ENCODE peak calls at places on chromosomes 5 and 9, in four cellular contexts. One of them, this sample, is unnamed.

GRCh38 chr9:107158321-107158720 is 124.8 kb upstream of the RAD23B start:
- DNase-seq in hepatocyte: peak; percentile 56
- DNase-seq in HCT116: peak; percentile 51
- DNase-seq in A549: peak; percentile 40
- DNase-seq in this sample: peak; percentile 16

GRCh38 chr9:92489209-92489608 is 6.9 kb upstream of the ASPN start:
- DNase-seq in hepatocyte: no peak
- DNase-seq in HCT116: no peak
- DNase-seq in A549: no peak
- DNase-seq in this sample: no peak

GRCh38 chr5:169350016-169350415 is 49.1 kb upstream of the SLIT3 start:
- DNase-seq in hepatocyte: peak; percentile 44
- DNase-seq in HCT116: no peak
- DNase-seq in A549: peak; percentile 79
- DNase-seq in this sample: peak; percentile 82

GRCh38 chr5:43711496-43711895 is 108.5 kb downstream of the NNT start:
- DNase-seq in hepatocyte: no peak
- DNase-seq in HCT116: peak; percentile 4
- DNase-seq in A549: no peak
- DNase-seq in this sample: peak; percentile 5

GRCh38 chr9:131562032-131562959 is 17.0 kb downstream of the PRRT1B start:
- DNase-seq in hepatocyte: no peak
- DNase-seq in HCT116: no peak
- DNase-seq in A549: no peak
- DNase-seq in this sample: peak; percentile 66

GRCh38 chr5:55416306-55416705 is 108.5 kb downstream of the MTREX start:
- DNase-seq in hepatocyte: no peak
- DNase-seq in HCT116: no peak
- DNase-seq in A549: no peak
- DNase-seq in this sample: peak; percentile 14

GRCh38 chr5:42531611-42532010 is 108.4 kb downstream of the GHR start:
- DNase-seq in hepatocyte: no peak
- DNase-seq in HCT116: no peak
- DNase-seq in A549: no peak
- DNase-seq in this sample: peak; percentile 78

GRCh38 chr5:96530901-96531300 is 97.9 kb upstream of the PCSK1 start:
- DNase-seq in hepatocyte: no peak
- DNase-seq in HCT116: no peak
- DNase-seq in A549: no peak
- DNase-seq in this sample: no peak

GRCh38 chr5:146463446-146463845 is 16.3 kb downstream of the TCERG1 start:
- DNase-seq in hepatocyte: no peak
- DNase-seq in HCT116: no peak
- DNase-seq in A549: no peak
- DNase-seq in this sample: no peak

GRCh38 chr9:93651521-93651950 is 75.2 kb downstream of the PHF2 start:
- DNase-seq in hepatocyte: no peak
- DNase-seq in HCT116: no peak
- DNase-seq in A549: no peak
- DNase-seq in this sample: no peak

GRCh38 chr9:136726118-136726517 is 13.7 kb downstream of the DIPK1B start:
- DNase-seq in hepatocyte: no peak
- DNase-seq in HCT116: no peak
- DNase-seq in A549: no peak
- DNase-seq in this sample: no peak

GRCh38 chr9:137784641-137785513 is 92.7 kb upstream of the CACNA1B start:
- DNase-seq in hepatocyte: no peak
- DNase-seq in HCT116: no peak
- DNase-seq in A549: no peak
- DNase-seq in this sample: no peak

GRCh38 chr5:56580864-56581263 is 234.5 kb upstream of the MAP3K1 start:
- DNase-seq in hepatocyte: no peak
- DNase-seq in HCT116: no peak
- DNase-seq in A549: no peak
- DNase-seq in this sample: no peak

GRCh38 chr9:16442622-16443021 is 427.8 kb downstream of the BNC2 start:
- DNase-seq in hepatocyte: peak; percentile 27
- DNase-seq in HCT116: no peak
- DNase-seq in A549: peak; percentile 23
- DNase-seq in this sample: peak; percentile 71

GRCh38 chr5:31364881-31365636 is 166.8 kb downstream of the DROSHA start:
- DNase-seq in hepatocyte: no peak
- DNase-seq in HCT116: no peak
- DNase-seq in A549: no peak
- DNase-seq in this sample: no peak

GRCh38 chr5:157548513-157549282 is 26.9 kb downstream of the ADAM19 start:
- DNase-seq in hepatocyte: no peak
- DNase-seq in HCT116: no peak
- DNase-seq in A549: no peak
- DNase-seq in this sample: peak; percentile 70

GRCh38 chr9:87713278-87713989 is 12.5 kb upstream of the CTSL start:
- DNase-seq in hepatocyte: peak; percentile 78
- DNase-seq in HCT116: peak; percentile 76
- DNase-seq in A549: peak; percentile 89
- DNase-seq in this sample: peak; percentile 92

GRCh38 chr9:130331573-130331972 is 66.0 kb downstream of the HMCN2 start:
- DNase-seq in hepatocyte: peak; percentile 47
- DNase-seq in HCT116: no peak
- DNase-seq in A549: no peak
- DNase-seq in this sample: peak; percentile 28

GRCh38 chr9:104915049-104915448 is 12.9 kb downstream of the ABCA1 start:
- DNase-seq in hepatocyte: no peak
- DNase-seq in HCT116: no peak
- DNase-seq in A549: no peak
- DNase-seq in this sample: no peak

GRCh38 chr9:126248680-126249079 is 77.9 kb upstream of the MVB12B start:
- DNase-seq in hepatocyte: no peak
- DNase-seq in HCT116: no peak
- DNase-seq in A549: no peak
- DNase-seq in this sample: peak; percentile 91

DNA sequence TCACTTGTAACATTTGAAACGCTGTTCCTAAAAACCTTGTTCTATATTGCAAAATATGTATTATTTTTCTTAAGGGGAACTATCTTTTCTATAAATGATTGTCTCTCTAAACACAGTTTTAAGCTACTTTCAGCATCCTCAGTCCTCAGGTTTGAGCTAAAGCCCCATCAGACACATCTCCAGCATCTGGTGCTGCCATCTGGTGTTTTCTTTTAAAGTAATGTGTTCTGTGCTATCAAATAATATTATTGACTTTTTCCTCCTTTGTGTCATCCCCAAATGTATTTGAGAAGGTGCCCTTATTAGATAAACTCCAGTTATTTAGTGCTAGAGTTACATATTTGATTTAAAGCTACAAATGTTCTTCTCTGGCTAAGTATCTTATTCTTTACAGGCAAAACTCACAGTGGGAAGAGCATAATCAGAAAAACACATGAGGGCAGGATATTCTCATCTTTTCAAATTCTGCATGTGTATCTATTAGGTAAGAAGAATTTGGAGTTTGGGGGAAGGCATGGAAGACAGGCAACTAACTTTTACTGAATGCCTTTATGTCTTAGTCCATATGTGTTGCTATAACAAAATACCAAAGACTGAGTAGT is 27.5 kb downstream of the ZNF474 start:
- DNase-seq in hepatocyte: peak; percentile 57
- DNase-seq in HCT116: peak; percentile 18
- DNase-seq in A549: no peak
- DNase-seq in this sample: peak; percentile 45
- TF ChIP-seq CTCF in hepatocyte: peak; percentile 63
- TF ChIP-seq CTCF in HCT116: peak; percentile 56
- TF ChIP-seq CTCF in A549: peak; percentile 59
- TF ChIP-seq CTCF in this sample: peak; percentile 43

GRCh38 chr9:96607971-96608370 is 11.7 kb downstream of the CDC14B start:
- DNase-seq in hepatocyte: no peak
- DNase-seq in HCT116: no peak
- DNase-seq in A549: no peak
- DNase-seq in this sample: no peak

GRCh38 chr9:96612105-96612965 is 7.3 kb downstream of the CDC14B start:
- DNase-seq in hepatocyte: peak; percentile 79
- DNase-seq in HCT116: no peak
- DNase-seq in A549: peak; percentile 57
- DNase-seq in this sample: peak; percentile 69

GRCh38 chr9:96612966-96613589 is 6.6 kb downstream of the CDC14B start:
- DNase-seq in hepatocyte: no peak
- DNase-seq in HCT116: no peak
- DNase-seq in A549: no peak
- DNase-seq in this sample: no peak

GRCh38 chr9:96609732-96610131 is 9.9 kb downstream of the CDC14B start:
- DNase-seq in hepatocyte: no peak
- DNase-seq in HCT116: no peak
- DNase-seq in A549: no peak
- DNase-seq in this sample: no peak

GRCh38 chr9:96611302-96611701 is 8.3 kb downstream of the CDC14B start:
- DNase-seq in hepatocyte: no peak
- DNase-seq in HCT116: no peak
- DNase-seq in A549: no peak
- DNase-seq in this sample: no peak
- H3K4me3 ChIP-seq in hepatocyte: no peak overlapping the region
- H3K4me3 ChIP-seq in HCT116: no peak overlapping the region
- H3K4me3 ChIP-seq in A549: no peak overlapping the region
- H3K4me3 ChIP-seq in this sample: no peak overlapping the region

GRCh38 chr5:147911427-147911826 is 5.1 kb upstream of the C5orf46 start:
- DNase-seq in hepatocyte: no peak
- DNase-seq in HCT116: no peak
- DNase-seq in A549: no peak
- DNase-seq in this sample: no peak
- H3K4me2 ChIP-seq in hepatocyte: no peak overlapping the region
- H3K4me2 ChIP-seq in HCT116: no peak overlapping the region
- H3K4me2 ChIP-seq in A549: no peak overlapping the region
- H3K4me2 ChIP-seq in this sample: no peak overlapping the region

DNA sequence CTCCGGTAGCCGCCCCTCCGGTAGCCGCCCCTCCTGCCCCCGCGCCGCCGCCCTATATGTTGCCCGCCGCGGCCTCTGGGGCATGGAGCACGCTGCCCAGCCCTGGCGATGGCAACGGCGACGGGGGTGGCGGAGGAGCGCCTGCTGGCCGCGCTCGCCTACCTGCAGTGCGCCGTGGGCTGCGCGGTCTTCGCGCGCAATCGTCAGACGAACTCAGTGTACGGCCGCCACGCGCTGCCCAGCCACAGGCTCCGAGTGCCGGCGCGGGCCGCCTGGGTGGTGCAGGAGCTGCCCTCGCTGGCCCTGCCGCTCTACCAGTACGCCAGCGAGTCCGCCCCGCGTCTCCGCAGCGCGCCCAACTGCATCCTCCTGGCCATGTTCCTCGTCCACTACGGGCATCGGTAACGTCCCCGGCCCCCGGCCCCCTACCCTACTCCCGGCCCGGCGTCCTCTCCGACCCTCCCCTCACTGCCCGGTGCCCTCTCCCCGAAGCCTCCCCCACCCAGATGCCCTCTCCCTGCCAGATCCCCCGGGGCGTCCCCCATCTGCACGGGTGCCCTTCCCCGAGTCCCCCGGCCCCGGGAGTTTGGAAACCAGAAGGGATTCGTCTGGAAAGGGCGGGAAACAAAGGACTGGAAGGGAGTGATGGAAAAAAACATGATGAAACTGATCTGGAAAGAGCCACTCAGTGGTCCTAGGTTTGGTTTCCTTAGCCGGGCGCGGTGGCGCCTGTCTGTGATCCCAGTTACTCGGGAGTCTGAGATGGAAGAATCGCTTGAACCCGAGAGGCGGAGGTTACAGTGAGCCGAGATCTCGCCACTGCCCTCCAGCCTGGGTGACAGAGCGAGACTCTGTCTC is 458 bp downstream of the SRD5A1 start:
- DNase-seq in hepatocyte: peak; percentile 70
- DNase-seq in HCT116: no peak
- DNase-seq in A549: peak; percentile 22
- DNase-seq in this sample: peak; percentile 19
- TF ChIP-seq CTCF in hepatocyte: no peak
- TF ChIP-seq CTCF in HCT116: no peak
- TF ChIP-seq CTCF in A549: no peak
- TF ChIP-seq CTCF in this sample: peak; percentile 7

GRCh38 chr5:178115136-178115834 is 2.0 kb downstream of the N4BP3 start:
- DNase-seq in hepatocyte: no peak
- DNase-seq in HCT116: no peak
- DNase-seq in A549: no peak
- DNase-seq in this sample: no peak
- H3K4me3 ChIP-seq in hepatocyte: no peak overlapping the region
- H3K4me3 ChIP-seq in HCT116: peak overlapping the region; percentile 76
- H3K4me3 ChIP-seq in A549: no peak overlapping the region
- H3K4me3 ChIP-seq in this sample: no peak overlapping the region

GRCh38 chr9:110148868-110149267 is 59.1 kb downstream of the C9orf152 start:
- DNase-seq in hepatocyte: no peak
- DNase-seq in HCT116: no peak
- DNase-seq in A549: no peak
- DNase-seq in this sample: no peak
- H3K4me2 ChIP-seq in hepatocyte: no peak overlapping the region
- H3K4me2 ChIP-seq in HCT116: no peak overlapping the region
- H3K4me2 ChIP-seq in A549: no peak overlapping the region
- H3K4me2 ChIP-seq in this sample: peak overlapping the region; percentile 79

GRCh38 chr5:60007724-60008123 is 114.2 kb upstream of the PDE4D start:
- DNase-seq in hepatocyte: no peak
- DNase-seq in HCT116: no peak
- DNase-seq in A549: no peak
- DNase-seq in this sample: no peak

GRCh38 chr5:60014331-60014730 is 120.8 kb upstream of the PDE4D start:
- DNase-seq in hepatocyte: no peak
- DNase-seq in HCT116: no peak
- DNase-seq in A549: no peak
- DNase-seq in this sample: no peak

GRCh38 chr5:60010328-60010727 is 116.8 kb upstream of the PDE4D start:
- DNase-seq in hepatocyte: no peak
- DNase-seq in HCT116: no peak
- DNase-seq in A549: no peak
- DNase-seq in this sample: no peak
- TF ChIP-seq CTCF in hepatocyte: no peak
- TF ChIP-seq CTCF in HCT116: peak; percentile 43
- TF ChIP-seq CTCF in A549: no peak
- TF ChIP-seq CTCF in this sample: no peak